ENCODE peak calls at places on chromosomes 16 and 17, in eight cellular contexts. One of them, this sample, is unnamed.
A peak's percentile ranks its signal among the peaks of the same experiment; 100 is the strongest.

GRCh38 chr17:57735230-57735629 is 9.9 kb downstream of the CCDC182 start:
- DNase-seq in stomach: no peak
- DNase-seq in GM23338: no peak
- DNase-seq in HCT116: no peak
- DNase-seq in GM12878: no peak
- DNase-seq in GM12891: no peak
- DNase-seq in upper lobe of left lung: no peak
- DNase-seq in breast epithelium: no peak
- DNase-seq in this sample: no peak

GRCh38 chr16:10752843-10753523 is 9.3 kb downstream of the NUBP1 start:
- DNase-seq in stomach: peak; percentile 31
- DNase-seq in breast epithelium: no peak
- DNase-seq in GM12891: no peak
- DNase-seq in GM23338: no peak
- DNase-seq in GM12878: peak; percentile 74
- DNase-seq in upper lobe of left lung: no peak
- DNase-seq in HCT116: no peak
- DNase-seq in this sample: peak; percentile 76

GRCh38 chr17:47802341-47803022 is 19.1 kb downstream of the OSBPL7 start:
- DNase-seq in upper lobe of left lung: no peak
- DNase-seq in GM12878: no peak
- DNase-seq in GM23338: peak; percentile 91
- DNase-seq in HCT116: peak; percentile 68
- DNase-seq in stomach: peak; percentile 64
- DNase-seq in GM12891: peak; percentile 68
- DNase-seq in breast epithelium: peak; percentile 50
- DNase-seq in this sample: peak; percentile 51

GRCh38 chr17:38572665-38573365 is 32.9 kb downstream of the SRCIN1 start:
- DNase-seq in GM12891: peak; percentile 59
- DNase-seq in GM23338: peak; percentile 77
- DNase-seq in GM12878: no peak
- DNase-seq in HCT116: no peak
- DNase-seq in stomach: peak; percentile 34
- DNase-seq in breast epithelium: no peak
- DNase-seq in upper lobe of left lung: peak; percentile 89
- DNase-seq in this sample: no peak

GRCh38 chr17:7393613-7394451 is 493 bp downstream of the PLSCR3 start:
- DNase-seq in stomach: peak; percentile 33
- DNase-seq in GM23338: peak; percentile 88
- DNase-seq in GM12891: no peak
- DNase-seq in breast epithelium: no peak
- DNase-seq in upper lobe of left lung: peak; percentile 87
- DNase-seq in GM12878: no peak
- DNase-seq in HCT116: no peak
- DNase-seq in this sample: no peak

GRCh38 chr17:74522381-74523090 is 8.7 kb downstream of the CD300LB start:
- DNase-seq in upper lobe of left lung: peak; percentile 27
- DNase-seq in stomach: peak; percentile 22
- DNase-seq in GM23338: no peak
- DNase-seq in GM12891: no peak
- DNase-seq in GM12878: no peak
- DNase-seq in HCT116: no peak
- DNase-seq in breast epithelium: peak; percentile 44
- DNase-seq in this sample: no peak

GRCh38 chr16:6019490-6019991 is 921.9 kb upstream of the EEF2KMT start:
- DNase-seq in GM12891: no peak
- DNase-seq in GM12878: no peak
- DNase-seq in HCT116: no peak
- DNase-seq in upper lobe of left lung: peak; percentile 81
- DNase-seq in GM23338: peak; percentile 60
- DNase-seq in stomach: no peak
- DNase-seq in breast epithelium: no peak
- DNase-seq in this sample: no peak

GRCh38 chr17:28811594-28812135 is 30.9 kb downstream of the FAM222B start:
- DNase-seq in breast epithelium: no peak
- DNase-seq in GM12891: no peak
- DNase-seq in stomach: no peak
- DNase-seq in upper lobe of left lung: no peak
- DNase-seq in GM23338: peak; percentile 38
- DNase-seq in GM12878: no peak
- DNase-seq in HCT116: peak; percentile 15
- DNase-seq in this sample: no peak

GRCh38 chr16:62021295-62021694 is 14.9 kb downstream of the CDH8 start:
- DNase-seq in GM12891: no peak
- DNase-seq in breast epithelium: no peak
- DNase-seq in GM12878: no peak
- DNase-seq in upper lobe of left lung: no peak
- DNase-seq in GM23338: no peak
- DNase-seq in stomach: no peak
- DNase-seq in HCT116: no peak
- DNase-seq in this sample: no peak

GRCh38 chr16:73288435-73288834 is 240.5 kb upstream of the ZFHX3 start:
- DNase-seq in GM23338: no peak
- DNase-seq in breast epithelium: no peak
- DNase-seq in stomach: no peak
- DNase-seq in GM12891: no peak
- DNase-seq in HCT116: no peak
- DNase-seq in GM12878: no peak
- DNase-seq in upper lobe of left lung: no peak
- DNase-seq in this sample: no peak

GRCh38 chr17:20118280-20118679 is 109.1 kb downstream of the SPECC1 start:
- DNase-seq in stomach: no peak
- DNase-seq in GM12878: no peak
- DNase-seq in HCT116: no peak
- DNase-seq in GM12891: no peak
- DNase-seq in upper lobe of left lung: no peak
- DNase-seq in breast epithelium: no peak
- DNase-seq in GM23338: no peak
- DNase-seq in this sample: no peak

GRCh38 chr16:57801098-57801855 is 1.0 kb downstream of the KIFC3 start:
- DNase-seq in stomach: no peak
- DNase-seq in HCT116: no peak
- DNase-seq in GM23338: peak; percentile 47
- DNase-seq in upper lobe of left lung: no peak
- DNase-seq in GM12878: no peak
- DNase-seq in GM12891: no peak
- DNase-seq in breast epithelium: no peak
- DNase-seq in this sample: no peak

GRCh38 chr17:29588561-29589411 is 662 bp downstream of the GIT1 start:
- DNase-seq in GM12878: no peak
- DNase-seq in stomach: no peak
- DNase-seq in GM23338: peak; percentile 63
- DNase-seq in HCT116: no peak
- DNase-seq in breast epithelium: no peak
- DNase-seq in upper lobe of left lung: peak; percentile 89
- DNase-seq in GM12891: no peak
- DNase-seq in this sample: peak; percentile 21

GRCh38 chr16:59179446-59180082 is 445.4 kb upstream of the GOT2 start:
- DNase-seq in HCT116: no peak
- DNase-seq in stomach: no peak
- DNase-seq in GM23338: no peak
- DNase-seq in upper lobe of left lung: no peak
- DNase-seq in GM12891: no peak
- DNase-seq in breast epithelium: no peak
- DNase-seq in GM12878: no peak
- DNase-seq in this sample: no peak

GRCh38 chr17:82127704-82128103 is 29.7 kb upstream of the FASN start:
- DNase-seq in GM12891: no peak
- DNase-seq in upper lobe of left lung: no peak
- DNase-seq in breast epithelium: no peak
- DNase-seq in GM12878: no peak
- DNase-seq in HCT116: no peak
- DNase-seq in GM23338: no peak
- DNase-seq in stomach: no peak
- DNase-seq in this sample: no peak

GRCh38 chr16:73753931-73754330 is 542.7 kb upstream of the PSMD7 start:
- DNase-seq in HCT116: no peak
- DNase-seq in GM12891: no peak
- DNase-seq in GM23338: no peak
- DNase-seq in GM12878: no peak
- DNase-seq in upper lobe of left lung: no peak
- DNase-seq in stomach: no peak
- DNase-seq in breast epithelium: no peak
- DNase-seq in this sample: no peak

GRCh38 chr16:56360117-56361008 is 65.0 kb downstream of the AMFR start:
- DNase-seq in GM23338: no peak
- DNase-seq in stomach: peak; percentile 20
- DNase-seq in GM12878: no peak
- DNase-seq in GM12891: no peak
- DNase-seq in HCT116: no peak
- DNase-seq in upper lobe of left lung: peak; percentile 45
- DNase-seq in breast epithelium: no peak
- DNase-seq in this sample: no peak

GRCh38 chr17:76174072-76174471 is 33.0 kb upstream of the FOXJ1 start:
- DNase-seq in HCT116: no peak
- DNase-seq in stomach: no peak
- DNase-seq in breast epithelium: no peak
- DNase-seq in GM23338: no peak
- DNase-seq in GM12891: no peak
- DNase-seq in GM12878: no peak
- DNase-seq in upper lobe of left lung: no peak
- DNase-seq in this sample: no peak
- TF ChIP-seq POLR2AphosphoS5 in HCT116: no peak
- TF ChIP-seq POLR2AphosphoS5 in stomach: no peak
- TF ChIP-seq POLR2AphosphoS5 in breast epithelium: no peak
- TF ChIP-seq POLR2AphosphoS5 in GM23338: no peak
- TF ChIP-seq POLR2AphosphoS5 in GM12891: no peak
- TF ChIP-seq POLR2AphosphoS5 in GM12878: no peak
- TF ChIP-seq POLR2AphosphoS5 in upper lobe of left lung: no peak
- TF ChIP-seq POLR2AphosphoS5 in this sample: no peak

DNA sequence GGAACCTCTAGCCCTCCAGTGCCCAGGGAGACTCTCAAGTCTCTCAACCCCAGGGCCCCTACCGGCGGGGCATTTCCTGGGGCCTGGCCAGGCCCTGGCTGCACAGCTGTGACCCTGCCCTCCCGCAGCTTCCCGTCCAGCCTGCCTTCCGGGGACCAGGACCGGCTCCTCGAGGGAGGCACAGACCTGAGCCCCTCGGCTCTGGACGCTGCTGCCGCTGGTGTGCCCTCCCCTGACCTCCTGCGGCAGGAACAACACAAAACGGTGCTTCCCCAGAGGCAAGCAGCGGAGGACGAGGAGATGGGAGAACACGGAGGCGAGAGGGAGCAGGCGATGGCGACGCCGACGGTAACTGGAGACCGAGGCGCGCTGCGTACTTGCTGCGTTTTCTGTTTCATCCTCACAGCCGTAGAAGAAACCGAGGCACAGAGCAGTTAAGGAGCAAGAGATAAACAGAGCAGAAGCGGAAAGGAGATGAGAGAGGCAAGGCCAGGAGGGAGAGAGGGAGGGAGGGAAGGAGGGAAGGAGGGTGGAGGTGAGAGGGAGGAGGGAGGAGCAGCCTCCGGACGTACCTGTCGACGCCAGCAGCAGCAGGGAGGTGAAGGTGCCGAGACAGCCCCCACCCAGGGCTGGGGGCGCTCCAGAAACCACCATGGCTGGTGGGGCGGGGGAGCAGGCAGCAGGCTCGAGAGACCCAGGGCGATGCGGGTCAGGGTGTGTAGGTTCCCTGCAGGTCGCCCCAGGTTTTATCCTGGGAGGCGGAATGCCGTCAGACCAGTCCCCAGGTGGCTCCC is at the start of gene PRSS22:
- DNase-seq in upper lobe of left lung: peak; percentile 88
- DNase-seq in stomach: peak; percentile 87
- DNase-seq in GM12878: no peak
- DNase-seq in HCT116: no peak
- DNase-seq in GM12891: no peak
- DNase-seq in breast epithelium: peak; percentile 78
- DNase-seq in GM23338: peak; percentile 80
- DNase-seq in this sample: no peak
- TF ChIP-seq POLR2AphosphoS5 in upper lobe of left lung: no peak
- TF ChIP-seq POLR2AphosphoS5 in stomach: no peak
- TF ChIP-seq POLR2AphosphoS5 in GM12878: no peak
- TF ChIP-seq POLR2AphosphoS5 in HCT116: peak; percentile 47
- TF ChIP-seq POLR2AphosphoS5 in GM12891: no peak
- TF ChIP-seq POLR2AphosphoS5 in breast epithelium: peak; percentile 74
- TF ChIP-seq POLR2AphosphoS5 in GM23338: no peak
- TF ChIP-seq POLR2AphosphoS5 in this sample: no peak

DNA sequence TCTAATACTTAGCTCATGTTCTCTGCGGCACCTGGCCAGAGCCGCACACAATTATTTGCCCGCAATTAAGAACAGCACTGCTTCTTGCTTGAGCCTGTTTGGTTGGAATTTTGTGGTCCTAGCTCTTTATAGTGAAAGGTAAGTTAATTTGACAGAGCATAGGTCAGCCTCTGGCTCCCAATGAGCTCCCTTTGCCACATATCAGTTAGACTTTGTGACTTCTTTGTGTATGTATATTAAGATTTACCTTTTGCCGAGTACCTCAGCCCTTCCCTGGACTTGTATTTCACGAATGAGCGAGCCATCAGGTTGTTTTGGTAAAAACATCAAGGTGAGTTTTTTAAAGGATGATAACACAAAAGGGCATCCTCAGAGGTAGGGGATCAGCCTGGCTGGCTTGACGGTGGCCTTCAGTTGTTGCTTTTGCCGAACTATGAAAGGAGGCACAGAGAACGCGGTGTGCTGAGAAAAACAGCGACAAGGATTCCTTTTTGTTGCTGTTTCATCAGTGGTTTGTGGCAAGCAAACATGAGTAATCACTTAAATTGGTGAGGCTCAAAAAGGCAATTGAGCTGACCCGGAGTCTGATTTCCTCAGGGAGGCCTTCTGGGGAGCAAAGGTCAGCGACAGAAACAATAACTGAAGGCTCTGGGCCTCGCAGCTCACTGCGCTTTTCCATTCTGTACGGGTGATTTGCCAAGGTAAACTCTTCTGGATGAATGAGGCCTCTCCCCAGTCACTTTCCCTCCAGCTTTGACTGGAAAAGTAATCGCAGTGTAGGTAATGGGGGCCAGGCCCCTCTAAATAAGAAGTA is 163.6 kb downstream of the HS3ST3A1 start:
- DNase-seq in breast epithelium: no peak
- DNase-seq in HCT116: no peak
- DNase-seq in GM12891: no peak
- DNase-seq in stomach: no peak
- DNase-seq in GM12878: no peak
- DNase-seq in GM23338: no peak
- DNase-seq in upper lobe of left lung: no peak
- DNase-seq in this sample: no peak
- TF ChIP-seq POLR2AphosphoS5 in breast epithelium: no peak
- TF ChIP-seq POLR2AphosphoS5 in HCT116: no peak
- TF ChIP-seq POLR2AphosphoS5 in GM12891: no peak
- TF ChIP-seq POLR2AphosphoS5 in stomach: no peak
- TF ChIP-seq POLR2AphosphoS5 in GM12878: no peak
- TF ChIP-seq POLR2AphosphoS5 in GM23338: no peak
- TF ChIP-seq POLR2AphosphoS5 in upper lobe of left lung: no peak
- TF ChIP-seq POLR2AphosphoS5 in this sample: no peak

DNA sequence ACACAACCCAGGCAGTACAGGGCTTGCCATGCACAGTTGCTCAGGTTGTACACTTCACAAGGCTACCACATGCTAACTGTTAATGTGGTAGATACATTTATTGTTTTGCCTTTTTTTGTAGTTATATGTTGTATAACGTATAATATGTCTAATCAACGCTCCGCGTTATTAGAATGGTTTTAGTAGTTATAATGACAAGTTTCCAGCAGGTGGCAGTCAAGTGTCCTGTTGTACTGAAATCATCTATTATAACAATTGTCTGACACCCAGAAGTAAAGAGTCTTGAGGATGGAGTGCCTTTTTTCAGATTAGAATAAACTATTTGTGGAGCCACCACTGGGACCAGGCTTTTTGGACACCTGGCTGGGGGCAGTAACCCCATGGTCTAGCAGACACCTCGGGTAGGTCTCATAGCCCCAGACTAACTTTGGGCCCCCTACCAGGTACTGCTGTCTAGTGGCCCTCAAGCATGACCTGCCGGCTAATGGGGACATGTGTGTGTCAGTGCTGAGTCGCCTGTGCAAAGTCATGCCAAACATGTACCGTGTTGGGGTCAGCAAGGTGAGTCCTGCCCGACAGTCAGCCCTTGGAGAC is 32.8 kb downstream of the MYO15A start:
- DNase-seq in upper lobe of left lung: no peak
- DNase-seq in GM12878: no peak
- DNase-seq in HCT116: no peak
- DNase-seq in stomach: no peak
- DNase-seq in GM23338: peak; percentile 73
- DNase-seq in breast epithelium: no peak
- DNase-seq in GM12891: peak; percentile 51
- DNase-seq in this sample: peak; percentile 18
- TF ChIP-seq POLR2AphosphoS5 in upper lobe of left lung: no peak
- TF ChIP-seq POLR2AphosphoS5 in GM12878: no peak
- TF ChIP-seq POLR2AphosphoS5 in HCT116: no peak
- TF ChIP-seq POLR2AphosphoS5 in stomach: no peak
- TF ChIP-seq POLR2AphosphoS5 in GM23338: no peak
- TF ChIP-seq POLR2AphosphoS5 in breast epithelium: no peak
- TF ChIP-seq POLR2AphosphoS5 in GM12891: no peak
- TF ChIP-seq POLR2AphosphoS5 in this sample: no peak

This sample was measured in HL-60.